ENCODE peak calls at places on chromosomes 5 and 9, in six cellular contexts. One of them, this sample, is unnamed. For H3K4me1, the result is how much of the 10 kb centered on the place peaks cover.

GRCh38 chr9:21524099-21524830 is 42.2 kb upstream of the IFNE start:
- DNase-seq in left ventricle myocardium inferior: no peak
- DNase-seq in CD4-positive, alpha-beta memory T cell: no peak
- DNase-seq in PC-9: no peak
- DNase-seq in naive thymus-derived CD4-positive, alpha-beta T cell: no peak
- DNase-seq in tibial nerve: no peak
- DNase-seq in this sample: no peak

GRCh38 chr9:89940625-89941024 is 335.8 kb downstream of the GADD45G start:
- DNase-seq in naive thymus-derived CD4-positive, alpha-beta T cell: no peak
- DNase-seq in CD4-positive, alpha-beta memory T cell: no peak
- DNase-seq in left ventricle myocardium inferior: no peak
- DNase-seq in PC-9: no peak
- DNase-seq in tibial nerve: no peak
- DNase-seq in this sample: no peak

GRCh38 chr9:71001780-71002386 is 119.5 kb downstream of the TRPM3 start:
- DNase-seq in left ventricle myocardium inferior: no peak
- DNase-seq in naive thymus-derived CD4-positive, alpha-beta T cell: peak
- DNase-seq in PC-9: no peak
- DNase-seq in CD4-positive, alpha-beta memory T cell: no peak
- DNase-seq in tibial nerve: no peak
- DNase-seq in this sample: no peak

GRCh38 chr5:3043600-3043999 is 292.1 kb upstream of the IRX2 start:
- DNase-seq in naive thymus-derived CD4-positive, alpha-beta T cell: no peak
- DNase-seq in tibial nerve: no peak
- DNase-seq in PC-9: no peak
- DNase-seq in CD4-positive, alpha-beta memory T cell: no peak
- DNase-seq in left ventricle myocardium inferior: no peak
- DNase-seq in this sample: no peak

GRCh38 chr5:13659391-13659790 is 285.1 kb downstream of the DNAH5 start:
- DNase-seq in PC-9: no peak
- DNase-seq in naive thymus-derived CD4-positive, alpha-beta T cell: no peak
- DNase-seq in CD4-positive, alpha-beta memory T cell: no peak
- DNase-seq in left ventricle myocardium inferior: no peak
- DNase-seq in tibial nerve: no peak
- DNase-seq in this sample: no peak

GRCh38 chr5:68053202-68053601 is 162.4 kb upstream of the PIK3R1 start:
- DNase-seq in CD4-positive, alpha-beta memory T cell: no peak
- DNase-seq in PC-9: no peak
- DNase-seq in naive thymus-derived CD4-positive, alpha-beta T cell: no peak
- DNase-seq in tibial nerve: no peak
- DNase-seq in left ventricle myocardium inferior: no peak
- DNase-seq in this sample: no peak

GRCh38 chr9:132507670-132508469 is 74.5 kb upstream of the BARHL1 start:
- DNase-seq in PC-9: no peak
- DNase-seq in naive thymus-derived CD4-positive, alpha-beta T cell: peak
- DNase-seq in CD4-positive, alpha-beta memory T cell: peak
- DNase-seq in left ventricle myocardium inferior: peak
- DNase-seq in tibial nerve: peak
- DNase-seq in this sample: peak

GRCh38 chr9:12784461-12785250 is 9.8 kb downstream of the LURAP1L start:
- DNase-seq in left ventricle myocardium inferior: no peak
- DNase-seq in CD4-positive, alpha-beta memory T cell: no peak
- DNase-seq in PC-9: peak
- DNase-seq in naive thymus-derived CD4-positive, alpha-beta T cell: no peak
- DNase-seq in tibial nerve: no peak
- DNase-seq in this sample: no peak

GRCh38 chr5:132680780-132681475 is 7.1 kb downstream of the IL4 start:
- DNase-seq in left ventricle myocardium inferior: no peak
- DNase-seq in PC-9: no peak
- DNase-seq in naive thymus-derived CD4-positive, alpha-beta T cell: no peak
- DNase-seq in CD4-positive, alpha-beta memory T cell: no peak
- DNase-seq in tibial nerve: no peak
- DNase-seq in this sample: no peak

GRCh38 chr9:5509573-5509972 is 758 bp upstream of the PDCD1LG2 start:
- DNase-seq in left ventricle myocardium inferior: no peak
- DNase-seq in naive thymus-derived CD4-positive, alpha-beta T cell: no peak
- DNase-seq in tibial nerve: no peak
- DNase-seq in CD4-positive, alpha-beta memory T cell: no peak
- DNase-seq in PC-9: peak
- DNase-seq in this sample: no peak

GRCh38 chr9:123925820-123926219 is 4.1 kb downstream of the DENND1A start:
- DNase-seq in CD4-positive, alpha-beta memory T cell: no peak
- DNase-seq in naive thymus-derived CD4-positive, alpha-beta T cell: no peak
- DNase-seq in left ventricle myocardium inferior: no peak
- DNase-seq in tibial nerve: no peak
- DNase-seq in PC-9: peak
- DNase-seq in this sample: no peak

GRCh38 chr9:90055226-90055625 is 450.4 kb downstream of the GADD45G start:
- DNase-seq in naive thymus-derived CD4-positive, alpha-beta T cell: no peak
- DNase-seq in left ventricle myocardium inferior: no peak
- DNase-seq in CD4-positive, alpha-beta memory T cell: no peak
- DNase-seq in tibial nerve: no peak
- DNase-seq in PC-9: no peak
- DNase-seq in this sample: no peak

GRCh38 chr5:67465556-67466206 is 269.1 kb upstream of the CD180 start:
- DNase-seq in CD4-positive, alpha-beta memory T cell: no peak
- DNase-seq in tibial nerve: no peak
- DNase-seq in naive thymus-derived CD4-positive, alpha-beta T cell: no peak
- DNase-seq in left ventricle myocardium inferior: no peak
- DNase-seq in PC-9: no peak
- DNase-seq in this sample: no peak

GRCh38 chr5:168085321-168086040 is 206.0 kb upstream of the WWC1 start:
- DNase-seq in naive thymus-derived CD4-positive, alpha-beta T cell: no peak
- DNase-seq in left ventricle myocardium inferior: no peak
- DNase-seq in tibial nerve: no peak
- DNase-seq in CD4-positive, alpha-beta memory T cell: no peak
- DNase-seq in PC-9: no peak
- DNase-seq in this sample: no peak

DNA sequence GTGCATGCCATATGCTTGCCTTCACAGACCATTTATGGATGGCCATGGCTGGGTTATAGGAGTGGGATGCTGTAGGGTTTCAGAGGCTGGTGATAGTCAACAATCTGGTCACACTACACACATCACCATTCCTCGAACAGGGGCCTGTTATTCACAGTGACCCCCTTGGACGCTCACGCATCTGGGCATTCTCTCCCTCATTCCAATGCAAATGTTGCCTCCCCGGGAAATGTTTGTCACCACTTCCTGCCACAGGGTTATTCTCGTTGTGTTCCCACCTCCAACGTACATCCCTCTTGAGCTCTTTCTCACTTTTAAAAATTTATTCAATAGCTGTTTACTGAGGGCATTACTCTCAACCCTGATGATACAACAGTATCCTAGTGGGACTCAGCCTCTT is 135.4 kb downstream of the SCAMP1 start:
- DNase-seq in tibial nerve: no peak
- DNase-seq in CD4-positive, alpha-beta memory T cell: no peak
- DNase-seq in left ventricle myocardium inferior: no peak
- DNase-seq in naive thymus-derived CD4-positive, alpha-beta T cell: no peak
- DNase-seq in PC-9: no peak
- DNase-seq in this sample: no peak
- H3K4me1 ChIP-seq in tibial nerve: under half
- H3K4me1 ChIP-seq in CD4-positive, alpha-beta memory T cell: under half
- H3K4me1 ChIP-seq in left ventricle myocardium inferior: under half
- H3K4me1 ChIP-seq in naive thymus-derived CD4-positive, alpha-beta T cell: under half
- H3K4me1 ChIP-seq in PC-9: under half
- H3K4me1 ChIP-seq in this sample: under half

GRCh38 chr5:35856186-35857003 is at the start of gene IL7R:
- DNase-seq in CD4-positive, alpha-beta memory T cell: peak
- DNase-seq in PC-9: no peak
- DNase-seq in left ventricle myocardium inferior: no peak
- DNase-seq in naive thymus-derived CD4-positive, alpha-beta T cell: peak
- DNase-seq in tibial nerve: no peak
- DNase-seq in this sample: no peak
- H3K4me3 ChIP-seq in CD4-positive, alpha-beta memory T cell: peak
- H3K4me3 ChIP-seq in PC-9: no peak
- H3K4me3 ChIP-seq in left ventricle myocardium inferior: no peak
- H3K4me3 ChIP-seq in naive thymus-derived CD4-positive, alpha-beta T cell: peak
- H3K4me3 ChIP-seq in tibial nerve: no peak
- H3K4me3 ChIP-seq in this sample: peak

GRCh38 chr5:17243287-17244063 is 26.0 kb downstream of the BASP1 start:
- DNase-seq in tibial nerve: no peak
- DNase-seq in CD4-positive, alpha-beta memory T cell: no peak
- DNase-seq in naive thymus-derived CD4-positive, alpha-beta T cell: no peak
- DNase-seq in left ventricle myocardium inferior: no peak
- DNase-seq in PC-9: no peak
- DNase-seq in this sample: no peak

GRCh38 chr5:17252543-17252942 is 35.1 kb downstream of the BASP1 start:
- DNase-seq in naive thymus-derived CD4-positive, alpha-beta T cell: no peak
- DNase-seq in PC-9: peak
- DNase-seq in left ventricle myocardium inferior: no peak
- DNase-seq in CD4-positive, alpha-beta memory T cell: no peak
- DNase-seq in tibial nerve: no peak
- DNase-seq in this sample: no peak

GRCh38 chr5:17248999-17249634 is 31.7 kb downstream of the BASP1 start:
- DNase-seq in naive thymus-derived CD4-positive, alpha-beta T cell: no peak
- DNase-seq in PC-9: peak
- DNase-seq in tibial nerve: no peak
- DNase-seq in CD4-positive, alpha-beta memory T cell: no peak
- DNase-seq in left ventricle myocardium inferior: no peak
- DNase-seq in this sample: no peak
- H3K27ac ChIP-seq in naive thymus-derived CD4-positive, alpha-beta T cell: no peak
- H3K27ac ChIP-seq in PC-9: peak
- H3K27ac ChIP-seq in tibial nerve: no peak
- H3K27ac ChIP-seq in CD4-positive, alpha-beta memory T cell: no peak
- H3K27ac ChIP-seq in left ventricle myocardium inferior: no peak
- H3K27ac ChIP-seq in this sample: peak

DNA sequence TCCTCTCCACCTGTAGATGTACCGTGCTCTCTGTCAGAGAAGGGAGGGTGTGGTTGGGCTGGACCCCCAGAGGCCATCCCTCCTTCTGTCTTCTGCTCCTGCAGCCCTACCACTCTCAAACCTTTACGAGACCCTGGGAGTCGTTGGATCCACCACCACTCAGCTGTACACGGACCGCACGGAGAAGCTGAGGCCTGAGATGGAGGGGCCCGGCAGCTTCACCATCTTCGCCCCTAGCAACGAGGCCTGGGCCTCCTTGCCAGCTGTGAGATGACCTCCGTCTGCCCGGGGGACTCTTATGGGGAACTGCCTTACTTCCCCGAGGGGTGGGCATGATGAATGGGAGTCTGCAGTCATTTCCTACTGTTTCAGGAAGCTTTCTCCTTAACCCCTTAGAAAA is 17.4 kb downstream of the TGFBI start:
- DNase-seq in left ventricle myocardium inferior: no peak
- DNase-seq in CD4-positive, alpha-beta memory T cell: no peak
- DNase-seq in naive thymus-derived CD4-positive, alpha-beta T cell: no peak
- DNase-seq in PC-9: no peak
- DNase-seq in tibial nerve: no peak
- DNase-seq in this sample: no peak
- H3K4me1 ChIP-seq in left ventricle myocardium inferior: under half
- H3K4me1 ChIP-seq in CD4-positive, alpha-beta memory T cell: under half
- H3K4me1 ChIP-seq in naive thymus-derived CD4-positive, alpha-beta T cell: under half
- H3K4me1 ChIP-seq in PC-9: under half
- H3K4me1 ChIP-seq in tibial nerve: under half
- H3K4me1 ChIP-seq in this sample: under half

DNA sequence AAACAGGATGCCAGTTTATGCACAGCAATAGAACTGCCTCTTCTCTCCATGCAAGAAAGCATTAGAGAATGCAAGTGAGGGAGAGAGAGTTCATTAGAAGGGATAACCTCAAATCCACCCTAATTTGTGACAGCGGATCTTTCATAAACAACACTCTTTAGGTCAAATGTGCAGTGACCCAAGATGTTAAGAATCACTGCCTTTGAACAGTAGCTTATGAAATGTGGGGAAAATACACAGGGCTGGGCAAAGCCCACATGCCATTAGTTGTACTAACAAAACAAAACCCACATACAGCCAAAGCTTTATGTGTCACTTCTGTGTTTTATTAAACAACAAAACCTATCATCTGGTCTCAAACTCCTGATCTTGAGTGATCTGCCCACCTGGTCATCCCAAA is 36.2 kb upstream of the POU4F3 start:
- DNase-seq in tibial nerve: no peak
- DNase-seq in left ventricle myocardium inferior: no peak
- DNase-seq in naive thymus-derived CD4-positive, alpha-beta T cell: no peak
- DNase-seq in PC-9: no peak
- DNase-seq in CD4-positive, alpha-beta memory T cell: no peak
- DNase-seq in this sample: no peak
- H3K4me3 ChIP-seq in tibial nerve: no peak
- H3K4me3 ChIP-seq in left ventricle myocardium inferior: no peak
- H3K4me3 ChIP-seq in naive thymus-derived CD4-positive, alpha-beta T cell: no peak
- H3K4me3 ChIP-seq in PC-9: no peak
- H3K4me3 ChIP-seq in CD4-positive, alpha-beta memory T cell: no peak
- H3K4me3 ChIP-seq in this sample: no peak

DNA sequence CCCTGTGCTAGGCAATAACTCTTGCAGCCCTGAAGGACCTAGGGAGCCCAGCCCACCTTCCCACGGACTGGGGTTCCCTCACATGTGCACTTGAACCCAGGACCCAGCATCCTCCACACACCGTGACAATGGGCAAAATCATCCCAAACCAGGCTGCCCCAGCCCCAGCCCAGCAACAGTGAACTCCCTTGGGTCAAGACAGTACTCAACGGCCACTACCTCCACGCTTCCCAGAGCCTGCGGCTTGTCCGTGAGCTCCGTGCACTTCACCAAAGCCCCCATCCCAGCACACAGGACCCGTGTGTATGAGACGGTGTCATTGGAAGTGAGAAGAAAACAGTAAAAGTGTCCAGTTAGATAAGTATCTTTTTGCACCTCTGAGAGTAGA is 55.8 kb downstream of the IPPK start:
- DNase-seq in PC-9: no peak
- DNase-seq in tibial nerve: no peak
- DNase-seq in CD4-positive, alpha-beta memory T cell: no peak
- DNase-seq in left ventricle myocardium inferior: no peak
- DNase-seq in naive thymus-derived CD4-positive, alpha-beta T cell: no peak
- DNase-seq in this sample: no peak
- H3K27ac ChIP-seq in PC-9: no peak
- H3K27ac ChIP-seq in tibial nerve: no peak
- H3K27ac ChIP-seq in CD4-positive, alpha-beta memory T cell: no peak
- H3K27ac ChIP-seq in left ventricle myocardium inferior: no peak
- H3K27ac ChIP-seq in naive thymus-derived CD4-positive, alpha-beta T cell: no peak
- H3K27ac ChIP-seq in this sample: no peak

DNA sequence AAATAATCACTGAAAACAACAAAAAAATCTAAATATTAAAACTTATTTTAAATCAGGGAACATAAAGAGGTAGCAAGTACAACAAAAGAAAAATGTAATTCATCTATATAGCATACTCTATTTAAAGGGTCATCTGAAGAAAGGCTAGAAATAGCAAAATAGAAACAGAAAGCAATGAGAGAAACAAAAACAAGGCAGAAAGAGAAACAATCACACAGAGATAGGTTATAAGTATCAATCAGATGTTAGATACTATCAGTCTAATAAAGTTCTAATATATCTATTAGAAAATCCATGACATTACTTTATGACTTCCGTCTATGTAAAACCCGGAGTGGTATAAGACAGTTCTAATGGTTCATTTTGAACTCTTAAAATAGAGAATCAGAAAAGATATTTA is 16.0 kb downstream of the RICTOR start:
- DNase-seq in CD4-positive, alpha-beta memory T cell: no peak
- DNase-seq in tibial nerve: no peak
- DNase-seq in naive thymus-derived CD4-positive, alpha-beta T cell: no peak
- DNase-seq in PC-9: no peak
- DNase-seq in left ventricle myocardium inferior: no peak
- DNase-seq in this sample: no peak
- H3K4me1 ChIP-seq in CD4-positive, alpha-beta memory T cell: half or more
- H3K4me1 ChIP-seq in tibial nerve: under half
- H3K4me1 ChIP-seq in naive thymus-derived CD4-positive, alpha-beta T cell: under half
- H3K4me1 ChIP-seq in PC-9: under half
- H3K4me1 ChIP-seq in left ventricle myocardium inferior: half or more
- H3K4me1 ChIP-seq in this sample: under half